ENCODE peak calls at places on chromosomes 13 and 19, in four cellular contexts. U is IMR-90; B is effector memory CD4-positive, alpha-beta T cell; L is heart right ventricle. Y is an unnamed sample.

GRCh38 chr13:36086117-36086516 is 45.1 kb downstream of the DCLK1 start:
- DNase-seq in U (no peak), L (no peak), B (no peak), Y (no peak)

GRCh38 chr13:38697628-38698333 is 10.9 kb downstream of the FREM2 start:
- DNase-seq in B (no peak), U (no peak), L (no peak), Y (no peak)

GRCh38 chr19:51440052-51440451 is 18.2 kb downstream of the SIGLEC8 start:
- DNase-seq in B (no peak), L (no peak), U (no peak), Y (no peak)

GRCh38 chr19:27764186-27764804 is 1448.7 kb downstream of the UQCRFS1 start:
- DNase-seq in U (no peak), B (no peak), L (no peak), Y (no peak)

GRCh38 chr13:95569966-95570365 is 17.4 kb downstream of the CLDN10 start:
- DNase-seq in B (no peak), L (no peak), U (no peak), Y (no peak)

GRCh38 chr13:91381371-91381770 is 17.1 kb upstream of the GPC5 start:
- DNase-seq in U (peak; percentile 28), B (no peak), L (no peak), Y (no peak)

GRCh38 chr19:2329528-2329927 is 1.0 kb downstream of the SPPL2B start:
- DNase-seq in L (no peak), B (no peak), U (no peak), Y (no peak)

GRCh38 chr13:113855931-113856715 is 7.8 kb downstream of the GAS6 start:
- DNase-seq in L (no peak), U (no peak), B (no peak), Y (no peak)

GRCh38 chr19:46610851-46611770 is 10.0 kb downstream of the CALM3 start:
- DNase-seq in U (peak; percentile 36), L (no peak), B (peak; percentile 14), Y (peak; percentile 51)

GRCh38 chr13:91313103-91313502 is 34.4 kb upstream of the MIR17HG start:
- DNase-seq in U (peak; percentile 1), B (no peak), L (no peak), Y (no peak)

GRCh38 chr13:43100667-43101066 is 77.3 kb downstream of the DNAJC15 start:
- DNase-seq in L (no peak), U (no peak), B (no peak), Y (no peak)

GRCh38 chr13:41370736-41371135 is 59.7 kb downstream of the NAA16 start:
- DNase-seq in L (no peak), B (no peak), U (no peak), Y (no peak)

GRCh38 chr13:40568672-40569350 is 97.6 kb downstream of the FOXO1 start:
- DNase-seq in L (no peak), U (no peak), B (no peak), Y (no peak)

GRCh38 chr19:409006-409514 is at the start of gene C2CD4C:
- DNase-seq in L (no peak), U (no peak), B (no peak), Y (no peak)

GRCh38 chr19:33448159-33448516 is 73.5 kb downstream of the PEPD start:
- DNase-seq in U (no peak), B (no peak), L (no peak), Y (no peak)

GRCh38 chr13:33017410-33017929 is 1.2 kb downstream of the KL start:
- DNase-seq in L (peak; percentile 35), U (peak; percentile 6), B (no peak), Y (no peak)

GRCh38 chr13:40539954-40540706 is 126.3 kb downstream of the FOXO1 start:
- DNase-seq in L (no peak), U (peak; percentile 52), B (no peak), Y (no peak)

GRCh38 chr13:35343417-35343816 is 133.1 kb downstream of the MAB21L1 start:
- DNase-seq in U (no peak), B (no peak), L (no peak), Y (no peak)

GRCh38 chr13:22275393-22275792 is 604.5 kb downstream of the FGF9 start:
- DNase-seq in U (no peak), B (no peak), L (no peak), Y (no peak)

GRCh38 chr19:33175156-33175782 is 18.9 kb upstream of the LRP3 start:
- DNase-seq in U (no peak), B (no peak), L (no peak), Y (no peak)

GRCh38 chr13:77345150-77345780 is 18.4 kb upstream of the MYCBP2 start:
- DNase-seq in B (no peak), U (no peak), L (no peak), Y (no peak)

GRCh38 chr13:42786696-42787095 is 5.3 kb downstream of the FAM216B start:
- DNase-seq in B (no peak), L (no peak), U (no peak), Y (no peak)

GRCh38 chr13:37597477-37597876 is 1.1 kb downstream of the POSTN start:
- DNase-seq in U (no peak), B (no peak), L (no peak), Y (no peak)

GRCh38 chr13:99800951-99801350 is 170.6 kb downstream of the ZIC5 start:
- DNase-seq in L (no peak), B (no peak), U (no peak), Y (no peak)

GRCh38 chr13:99805361-99805760 is 166.2 kb downstream of the ZIC5 start:
- DNase-seq in L (no peak), B (no peak), U (no peak), Y (no peak)

GRCh38 chr13:99800004-99800403 is 171.6 kb downstream of the ZIC5 start:
- DNase-seq in B (no peak), U (no peak), L (no peak), Y (no peak)

GRCh38 chr13:99803141-99803540 is 168.4 kb downstream of the ZIC5 start:
- DNase-seq in L (no peak), B (no peak), U (no peak), Y (no peak)

GRCh38 chr13:99802416-99802815 is 169.2 kb downstream of the ZIC5 start:
- DNase-seq in B (no peak), U (no peak), L (no peak), Y (no peak)
- H3K4me1 ChIP-seq in B (no peaks in the 10 kb centered on the region), U (no peaks in the 10 kb centered on the region), L (no peaks in the 10 kb centered on the region), Y (peaks cover 7% of the 10 kb centered on the region)

DNA sequence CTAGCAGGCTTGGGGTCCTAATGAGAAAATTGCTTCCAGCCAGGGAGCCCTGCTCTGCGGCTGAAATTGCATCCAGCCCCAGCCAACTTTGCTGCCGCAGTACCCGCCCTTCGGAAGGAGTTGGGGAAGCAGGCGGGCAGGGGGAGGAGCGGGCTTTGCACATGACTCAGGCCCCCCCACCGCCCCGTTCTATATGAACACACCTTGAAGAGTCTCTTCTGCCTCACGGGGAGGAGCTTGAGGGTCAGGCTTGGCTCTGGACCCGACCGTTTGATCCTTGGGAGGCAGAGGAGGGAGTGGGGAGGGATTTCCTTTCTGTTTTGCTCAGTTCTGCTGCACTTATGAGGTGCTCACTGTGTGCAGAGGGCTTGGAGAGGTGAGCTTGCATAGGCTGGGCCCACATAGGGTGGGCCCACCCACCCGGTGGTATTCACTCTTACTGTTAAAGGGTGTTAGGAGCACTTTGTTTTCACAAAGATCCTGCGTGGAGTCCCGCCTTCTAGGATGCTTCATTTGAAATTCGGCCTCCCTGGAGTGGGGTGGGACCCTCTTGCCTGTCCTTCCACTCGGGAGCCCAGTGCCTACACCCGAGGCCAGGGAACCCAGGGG is 46.5 kb downstream of the LYL1 start:
- DNase-seq in L (peak; percentile 57), U (peak; percentile 71), B (no peak), Y (no peak)
- H3K4me1 ChIP-seq in L (peaks cover 100% of the 10 kb centered on the region), U (peaks cover 77% of the 10 kb centered on the region), B (no peaks in the 10 kb centered on the region), Y (peaks cover 15% of the 10 kb centered on the region)

DNA sequence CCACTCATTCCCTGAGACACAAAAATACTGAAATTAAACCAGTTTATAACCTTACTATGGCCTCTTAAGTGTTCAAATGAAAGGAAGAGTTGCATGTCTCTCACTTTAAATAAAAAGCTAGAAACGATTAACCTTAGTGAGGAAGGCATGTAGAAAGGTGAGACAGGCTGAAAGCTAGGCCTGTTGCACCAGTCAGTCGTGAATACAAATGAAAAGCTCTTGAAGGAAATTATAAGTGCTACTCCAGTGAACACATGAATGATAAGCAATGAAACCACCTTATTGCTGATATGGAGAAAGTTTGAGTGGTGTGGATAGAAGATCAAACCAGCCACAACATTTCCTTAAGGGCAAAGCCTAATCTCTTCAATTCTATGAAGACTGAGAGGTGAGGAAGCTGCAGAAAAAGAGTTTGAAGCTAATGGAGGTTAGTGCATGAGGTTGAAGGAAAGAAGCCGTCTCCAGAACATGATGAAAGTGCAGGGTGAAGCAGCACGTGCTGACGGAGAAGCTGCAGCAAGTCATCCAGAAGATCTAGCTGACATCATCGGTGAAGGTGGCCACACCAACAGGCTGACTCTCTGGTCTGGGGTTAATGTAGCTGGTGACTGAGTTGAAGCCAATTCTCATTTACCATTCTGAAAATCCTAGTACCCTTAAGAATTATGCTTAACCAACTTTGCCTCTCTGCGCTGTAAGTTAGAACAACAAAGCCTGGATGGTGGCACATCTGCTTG is 94.5 kb upstream of the TEX29 start:
- DNase-seq in U (no peak), L (no peak), B (no peak), Y (no peak)
- H3K4me1 ChIP-seq in U (peaks cover 7% of the 10 kb centered on the region), L (peaks cover 38% of the 10 kb centered on the region), B (no peaks in the 10 kb centered on the region), Y (no peaks in the 10 kb centered on the region)

DNA sequence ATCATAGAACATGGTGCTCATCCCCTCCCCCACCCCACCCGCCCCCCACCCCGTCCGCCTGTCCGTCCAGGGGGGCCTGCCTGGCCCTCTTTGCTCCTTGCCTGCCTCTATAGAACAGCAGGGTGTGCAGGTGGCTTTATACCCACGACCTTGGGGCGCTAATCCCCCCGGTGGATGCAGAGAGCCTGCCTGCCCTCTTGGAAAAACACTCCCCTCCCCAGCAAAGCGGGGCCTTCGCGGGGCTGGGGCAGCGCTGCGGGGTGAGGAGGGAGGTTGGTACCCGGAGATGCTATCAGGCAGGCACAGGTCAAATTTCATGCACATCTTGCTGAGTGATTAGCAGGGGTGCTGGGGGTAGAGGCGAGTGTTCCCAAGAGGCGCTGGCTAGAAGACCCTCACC is 21.9 kb downstream of the RFX1 start:
- DNase-seq in B (no peak), U (no peak), L (no peak), Y (no peak)
- H3K4me1 ChIP-seq in B (peaks cover 68% of the 10 kb centered on the region), U (peaks cover 10% of the 10 kb centered on the region), L (peaks cover 23% of the 10 kb centered on the region), Y (no peaks in the 10 kb centered on the region)